ENCODE peak calls at places on chromosomes 11 and 22, in nine cellular contexts. J, N, I, C, K, Y, D, Z and Q are unnamed samples.

GRCh38 chr11:206516-207212 is 535 bp downstream of the BET1L start:
- DNase-seq in Y (no peak), Z (peak), C (peak), D (peak), J (peak), N (no peak), K (peak), I (peak), Q (no peak)

GRCh38 chr11:134497586-134497985 is 85.5 kb upstream of the B3GAT1 start:
- DNase-seq in Z (no peak), Y (peak), N (no peak), J (no peak), C (no peak), D (no peak), I (no peak), K (no peak), Q (no peak)

GRCh38 chr11:102553835-102554282 is 23.3 kb upstream of the MMP7 start:
- DNase-seq in C (no peak), N (no peak), Z (no peak), J (no peak), Y (no peak), D (no peak), I (no peak), K (no peak), Q (no peak)

GRCh38 chr11:71305451-71306125 is 53.2 kb upstream of the SHANK2 start:
- DNase-seq in Z (peak), N (no peak), K (no peak), C (no peak), D (no peak), I (peak), J (peak), Y (no peak), Q (no peak)

GRCh38 chr11:78649361-78650215 is 74.9 kb upstream of the NARS2 start:
- DNase-seq in K (no peak), N (no peak), Y (no peak), D (no peak), C (no peak), I (peak), J (peak), Z (no peak), Q (no peak)

GRCh38 chr11:8693010-8693551 is 10.5 kb downstream of the RPL27A start:
- DNase-seq in Z (peak), K (no peak), D (no peak), Y (no peak), I (peak), N (no peak), J (no peak), C (no peak), Q (no peak)

GRCh38 chr11:64568041-64568571 is 22.9 kb upstream of the SLC22A12 start:
- DNase-seq in N (no peak), C (no peak), I (no peak), J (no peak), D (no peak), Z (no peak), K (no peak), Y (no peak), Q (no peak)

GRCh38 chr11:31812392-31813241 is 1.5 kb upstream of the PAX6 start:
- DNase-seq in K (no peak), Y (no peak), N (no peak), J (no peak), I (no peak), Z (peak), C (no peak), D (no peak), Q (no peak)

DNA sequence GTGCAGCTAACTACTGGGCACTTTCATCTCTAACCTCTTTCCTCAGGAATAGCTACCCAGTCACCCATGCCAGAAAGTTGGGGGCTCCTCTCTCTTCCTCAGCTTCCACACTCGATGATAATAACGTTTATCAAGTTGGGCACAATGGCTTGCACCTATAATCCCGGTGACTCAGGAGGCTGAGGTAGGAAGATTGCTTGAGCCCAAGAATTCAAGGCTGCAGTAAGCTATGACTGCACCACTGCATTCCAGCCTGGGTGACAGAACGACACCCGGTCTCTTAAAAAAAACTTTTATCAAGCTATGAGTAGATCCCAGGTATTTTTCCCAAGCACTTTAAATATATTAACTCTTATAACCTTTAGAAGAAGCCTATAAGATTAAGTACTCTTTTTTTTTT is 2.0 kb downstream of the SF3A1 start:
- DNase-seq in J (no peak), Y (peak), D (no peak), Z (peak), I (no peak), C (no peak), N (no peak), K (no peak), Q (no peak)
- H3K4me3 ChIP-seq in J (no peak), Y (no peak), D (peak), Z (peak), I (peak), C (no peak), N (peak), K (no peak), Q (no peak)

DNA sequence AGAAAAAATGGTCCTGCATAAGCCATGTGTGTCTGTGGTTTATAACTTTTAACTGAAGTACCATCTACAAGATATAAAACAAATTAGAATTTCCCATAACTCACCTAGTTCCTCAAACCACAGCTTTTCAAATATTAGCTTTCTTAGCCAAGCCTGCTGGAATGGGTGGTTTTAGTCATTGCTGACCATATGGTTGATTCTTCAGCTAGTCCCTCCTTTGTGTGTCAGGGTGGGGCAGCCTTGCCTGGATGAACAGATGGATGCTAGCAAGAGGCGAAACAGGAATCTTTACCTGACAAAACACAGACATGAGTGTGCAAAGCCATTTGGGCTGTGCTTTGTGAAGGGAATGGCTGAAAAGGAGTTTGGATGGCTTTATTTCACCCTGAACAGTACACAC is 6.9 kb upstream of the B3GNT6 start:
- DNase-seq in Y (no peak), C (no peak), I (no peak), J (no peak), D (no peak), Z (peak), K (no peak), N (no peak), Q (no peak)
- H3K4me3 ChIP-seq in Y (no peak), C (no peak), I (no peak), J (no peak), D (no peak), Z (no peak), K (no peak), N (no peak), Q (no peak)

GRCh38 chr11:1389103-1389931 is 417 bp upstream of the BRSK2 start:
- DNase-seq in J (peak), Y (peak), C (peak), N (peak), Z (peak), K (peak), D (peak), I (peak), Q (peak)
- H3K4me3 ChIP-seq in J (peak), Y (no peak), C (peak), N (peak), Z (peak), K (peak), D (peak), I (peak), Q (peak)

DNA sequence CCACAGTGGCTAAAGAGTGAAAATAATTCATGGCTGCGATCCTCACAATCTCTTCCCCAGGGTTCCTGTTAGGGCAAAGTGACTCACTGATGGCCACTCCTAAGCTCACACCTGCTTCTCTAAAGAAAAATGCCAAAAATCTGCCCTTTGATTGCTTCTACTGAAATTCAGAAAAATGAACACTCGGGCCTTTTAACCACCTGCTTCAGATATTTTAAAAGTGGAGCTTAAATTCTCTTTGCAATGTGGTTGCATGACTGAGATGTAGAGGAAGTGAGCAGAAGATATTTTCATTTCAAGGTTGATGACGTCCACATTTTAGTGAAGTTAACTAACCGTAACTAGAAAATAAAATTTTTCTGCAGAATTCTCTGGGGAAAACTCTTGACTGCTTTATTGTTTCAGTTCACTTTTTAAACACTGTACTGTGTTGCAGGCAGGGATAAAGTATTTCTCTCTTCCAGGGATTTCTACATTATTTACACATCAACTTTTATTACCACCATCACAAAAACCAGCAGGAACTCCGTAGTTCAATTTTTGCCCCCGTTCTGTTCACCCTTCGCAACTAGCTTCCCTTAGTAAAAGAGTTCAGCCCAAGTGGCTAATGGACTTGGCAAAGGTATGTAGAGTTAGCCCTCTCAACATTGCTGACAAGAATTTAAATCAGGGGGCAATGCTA is 8.5 kb downstream of the RAB30 start:
- DNase-seq in C (no peak), Z (peak), N (no peak), Y (peak), K (peak), J (no peak), I (no peak), D (peak), Q (peak)
- H3K4me3 ChIP-seq in C (peak), Z (peak), N (peak), Y (no peak), K (peak), J (no peak), I (peak), D (peak), Q (no peak)

GRCh38 chr11:29989181-29989580 is 27.6 kb downstream of the KCNA4 start:
- DNase-seq in N (no peak), J (no peak), C (no peak), Z (peak), I (no peak), K (no peak), Y (no peak), D (no peak), Q (peak)

GRCh38 chr11:29984544-29984943 is 32.3 kb downstream of the KCNA4 start:
- DNase-seq in Y (peak), D (no peak), K (no peak), J (no peak), Z (no peak), I (no peak), N (no peak), C (no peak), Q (no peak)

GRCh38 chr11:29985248-29985647 is 31.6 kb downstream of the KCNA4 start:
- DNase-seq in Z (no peak), D (no peak), I (no peak), K (no peak), C (no peak), Y (no peak), J (no peak), N (no peak), Q (no peak)
- H3K4me3 ChIP-seq in Z (no peak), D (no peak), I (no peak), K (no peak), C (no peak), Y (no peak), J (no peak), N (no peak), Q (no peak)

GRCh38 chr22:32905400-32905799 is 103.9 kb downstream of the TIMP3 start:
- DNase-seq in Z (no peak), D (no peak), K (no peak), C (no peak), J (no peak), Y (peak), I (no peak), N (no peak), Q (no peak)
- H3K4me3 ChIP-seq in Z (no peak), D (no peak), K (no peak), C (no peak), J (no peak), Y (no peak), I (no peak), N (no peak), Q (no peak)

GRCh38 chr11:121367434-121367833 is 74.9 kb downstream of the SC5D start:
- DNase-seq in D (peak), J (no peak), I (no peak), N (no peak), Z (peak), K (peak), C (no peak), Y (no peak), Q (no peak)
- H3K4me3 ChIP-seq in D (peak), J (no peak), I (peak), N (no peak), Z (no peak), K (no peak), C (no peak), Y (no peak), Q (no peak)